ENCODE peak calls at places on chromosomes 4 and X, in four cellular contexts. I is ovary, M is right lobe of liver, B is lung. A is an unnamed sample.
A peak's percentile ranks its signal among the peaks of the same experiment; 100 is the strongest.

GRCh38 chr4:125283702-125284279 is 31.0 kb upstream of the FAT4 start:
- DNase-seq in I (no peak), M (no peak), B (no peak), A (no peak)

GRCh38 chr4:6694177-6694901 is 661 bp downstream of the S100P start:
- DNase-seq in I (no peak), M (no peak), B (no peak), A (no peak)

GRCh38 chr4:126753592-126753991 is 879.2 kb upstream of the INTU start:
- DNase-seq in I (no peak), M (no peak), B (no peak), A (no peak)

GRCh38 chr4:149835280-149835679 is 19.6 kb upstream of the IQCM start:
- DNase-seq in I (no peak), M (no peak), B (no peak), A (peak; percentile 47)

GRCh38 chr4:111991797-111992196 is 153.5 kb upstream of the FAM241A start:
- DNase-seq in I (no peak), M (no peak), B (peak; percentile 28), A (no peak)

GRCh38 chr4:38688676-38689355 is 24.8 kb downstream of the KLF3 start:
- DNase-seq in I (no peak), M (no peak), B (no peak), A (no peak)

GRCh38 chrX:29225670-29226069 is 638.4 kb downstream of the IL1RAPL1 start:
- DNase-seq in I (no peak), M (no peak), B (no peak), A (no peak)

GRCh38 chr4:52204921-52205320 is 153.8 kb downstream of the SPATA18 start:
- DNase-seq in I (no peak), M (no peak), B (no peak), A (no peak)

GRCh38 chr4:146095091-146095690 is 80.3 kb upstream of the LSM6 start:
- DNase-seq in I (peak; percentile 36), M (no peak), B (peak; percentile 33), A (peak; percentile 10)

GRCh38 chrX:34734383-34734782 is 77.3 kb upstream of the TMEM47 start:
- DNase-seq in I (no peak), M (no peak), B (no peak), A (no peak)

GRCh38 chrX:38692961-38693360 is 108.3 kb upstream of the MID1IP1 start:
- DNase-seq in I (no peak), M (no peak), B (no peak), A (no peak)

GRCh38 chrX:112513154-112513553 is 166.6 kb downstream of the LHFPL1 start:
- DNase-seq in I (no peak), M (peak; percentile 61), B (no peak), A (no peak)

GRCh38 chr4:157664726-157665125 is 444.2 kb downstream of the GRIA2 start:
- DNase-seq in I (no peak), M (no peak), B (no peak), A (no peak)

GRCh38 chr4:16083217-16084191 is at the start of gene PROM1:
- DNase-seq in I (no peak), M (no peak), B (no peak), A (peak; percentile 44)

GRCh38 chrX:1323315-1323714 is 13.3 kb upstream of the IL3RA start:
- DNase-seq in I (no peak), M (peak; percentile 64), B (peak; percentile 35), A (peak; percentile 26)

GRCh38 chr4:30720021-30720655 is at the start of gene PCDH7:
- DNase-seq in I (no peak), M (no peak), B (no peak), A (peak; percentile 41)

GRCh38 chr4:189792819-189793618 is 147.7 kb upstream of the FRG1 start:
- DNase-seq in I (peak; percentile 84), M (peak; percentile 70), B (peak; percentile 74), A (peak; percentile 59)

GRCh38 chrX:120453985-120454384 is 15.1 kb downstream of the LAMP2 start:
- DNase-seq in I (no peak), M (no peak), B (no peak), A (no peak)

GRCh38 chrX:95056901-95057300 is 1382.9 kb downstream of the FAM133A start:
- DNase-seq in I (no peak), M (no peak), B (no peak), A (no peak)
- TF ChIP-seq CTCF in I (no peak), M (peak; percentile 8), B (no peak), A (no peak)

GRCh38 chr4:59960143-59960542 is 1240.0 kb upstream of the ADGRL3 start:
- DNase-seq in I (no peak), M (no peak), B (no peak), A (no peak)

GRCh38 chr4:59956366-59956765 is 1243.8 kb upstream of the ADGRL3 start:
- DNase-seq in I (no peak), M (no peak), B (no peak), A (no peak)
- H3K27ac ChIP-seq in I (no peak overlapping the region), M (no peak overlapping the region), B (no peak overlapping the region), A (no peak overlapping the region)

DNA sequence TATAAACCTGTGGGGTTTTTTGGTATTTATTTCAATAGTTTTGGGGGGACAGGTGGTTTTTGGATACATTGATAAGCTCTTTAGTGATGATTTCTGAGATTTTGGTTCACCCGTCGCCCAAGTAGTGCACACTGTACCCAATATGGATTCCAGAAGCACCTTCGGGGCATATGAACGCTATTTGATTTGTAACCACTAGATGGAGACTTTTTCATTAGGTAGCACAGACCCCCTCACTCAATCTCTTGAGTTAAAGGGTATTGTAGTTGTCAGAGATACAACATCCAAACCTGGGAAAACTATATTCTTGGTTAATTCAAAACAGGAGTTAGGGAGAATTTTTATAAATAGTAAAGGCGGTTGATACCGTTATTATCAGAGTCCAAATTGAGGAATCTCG is 79.8 kb downstream of the SPANXN3 start:
- DNase-seq in I (no peak), M (no peak), B (no peak), A (no peak)
- TF ChIP-seq CTCF in I (no peak), M (peak; percentile 41), B (no peak), A (no peak)

GRCh38 chr4:19748911-19749473 is 502.7 kb upstream of the SLIT2 start:
- DNase-seq in I (no peak), M (no peak), B (peak; percentile 39), A (no peak)
- H3K27ac ChIP-seq in I (no peak overlapping the region), M (no peak overlapping the region), B (no peak overlapping the region), A (no peak overlapping the region)

DNA sequence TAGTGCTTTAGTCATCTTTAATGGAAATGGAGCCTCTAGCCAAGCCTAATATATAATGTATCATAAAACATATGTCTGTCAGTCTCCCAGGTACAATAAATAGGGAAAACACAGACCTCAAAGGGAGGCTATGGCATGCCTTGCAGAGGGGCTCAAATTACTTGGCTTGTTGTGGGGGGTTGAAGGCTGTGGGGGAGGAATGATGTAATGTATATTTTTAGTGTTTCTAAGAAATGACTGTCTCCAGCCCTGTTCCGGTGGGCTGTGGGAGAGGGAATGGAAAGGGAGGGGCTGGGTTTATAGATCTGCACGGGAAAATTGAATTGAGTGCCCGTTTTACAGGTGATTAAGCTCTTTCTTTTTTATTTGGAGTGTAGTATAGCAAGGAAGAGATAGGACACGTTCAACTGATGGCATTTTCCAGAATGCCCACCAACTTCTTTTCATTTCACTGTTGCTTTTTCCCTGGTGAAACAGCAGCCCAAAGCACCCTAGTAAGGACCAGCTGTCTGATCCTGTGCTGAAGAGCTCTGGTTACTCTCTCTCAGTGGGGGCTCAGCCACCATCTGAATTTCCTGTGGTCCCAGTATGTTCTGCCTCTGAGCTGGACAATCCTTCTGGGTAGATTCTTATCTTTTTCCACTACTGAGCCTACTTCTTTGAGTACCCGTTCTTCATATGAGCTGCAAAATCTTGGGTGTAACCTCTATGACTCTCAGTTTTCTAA is 220.7 kb upstream of the CASK start:
- DNase-seq in I (no peak), M (no peak), B (no peak), A (no peak)
- TF ChIP-seq CTCF in I (no peak), M (no peak), B (no peak), A (no peak)

DNA sequence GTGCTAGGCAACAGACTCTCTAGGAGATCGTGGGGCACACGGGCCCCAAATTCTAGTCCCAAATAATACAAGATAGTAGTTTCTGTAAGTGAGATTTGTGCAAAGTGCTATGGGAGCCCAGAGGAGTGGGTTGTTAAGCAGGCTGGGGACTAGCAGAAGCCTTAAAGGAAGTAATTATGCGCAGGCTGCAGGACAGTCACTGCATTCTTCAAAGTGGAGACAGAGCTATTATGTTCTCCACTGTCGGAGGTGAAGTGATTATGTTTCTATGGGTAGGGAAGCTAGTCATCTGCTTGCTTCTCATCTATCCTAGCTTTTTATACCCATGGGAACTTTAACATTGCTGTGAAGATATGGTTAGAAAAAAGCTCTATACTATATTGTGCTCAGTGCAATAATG is 154.2 kb downstream of the CPE start:
- DNase-seq in I (no peak), M (no peak), B (no peak), A (no peak)
- H3K27ac ChIP-seq in I (no peak overlapping the region), M (no peak overlapping the region), B (no peak overlapping the region), A (no peak overlapping the region)

GRCh38 chrX:100609591-100609990 is 24.9 kb downstream of the TNMD start:
- DNase-seq in I (no peak), M (no peak), B (no peak), A (no peak)

GRCh38 chrX:100611951-100612350 is 24.7 kb downstream of the TSPAN6 start:
- DNase-seq in I (no peak), M (no peak), B (no peak), A (no peak)

DNA sequence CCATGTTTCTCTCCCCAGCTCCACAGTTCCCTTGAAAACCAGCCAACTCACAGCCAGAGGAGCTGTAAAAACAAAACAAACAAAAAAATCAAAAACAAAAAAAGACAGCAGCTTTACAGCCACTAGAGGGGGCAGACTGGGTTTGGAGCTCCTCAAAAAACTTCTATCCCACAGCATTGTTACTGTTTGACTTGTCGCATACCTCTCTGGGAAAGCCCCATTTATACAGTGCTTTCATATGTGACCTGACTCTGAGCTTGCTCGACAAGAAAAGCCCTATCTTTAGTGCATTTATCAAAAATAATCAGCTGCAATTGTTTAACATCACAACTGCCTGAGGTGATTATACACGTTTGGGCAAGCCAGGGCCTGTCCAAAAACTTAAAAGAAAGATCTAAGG is 21.6 kb downstream of the TSPAN6 start:
- DNase-seq in I (peak; percentile 46), M (peak; percentile 49), B (no peak), A (no peak)
- TF ChIP-seq CTCF in I (peak; percentile 27), M (peak; percentile 54), B (no peak), A (peak; percentile 16)